ENCODE peak calls at places on chromosomes 4 and X, in four cellular contexts. L, K, N and J are unnamed samples.

GRCh38 chr4:131644619-131645018 is 1504.5 kb upstream of the PCDH10 start:
- DNase-seq in L (no peak), N (peak; percentile 18), K (peak; percentile 9), J (no peak)

GRCh38 chr4:40305329-40306193 is 29.6 kb upstream of the CHRNA9 start:
- DNase-seq in L (no peak), N (no peak), K (no peak), J (no peak)

GRCh38 chr4:6943012-6943869 is 33.6 kb downstream of the TBC1D14 start:
- DNase-seq in L (no peak), K (no peak), N (no peak), J (no peak)

GRCh38 chr4:6447561-6448290 is 24.7 kb downstream of the PPP2R2C start:
- DNase-seq in L (no peak), N (no peak), K (no peak), J (no peak)

GRCh38 chrX:112081781-112082482 is 644 bp downstream of the TRPC5 start:
- DNase-seq in K (no peak), L (no peak), N (no peak), J (no peak)

GRCh38 chr4:17809667-17810066 is 890 bp downstream of the DCAF16 start:
- DNase-seq in L (no peak), N (no peak), K (no peak), J (no peak)

GRCh38 chr4:54566608-54567007 is 91.1 kb upstream of the KIT start:
- DNase-seq in K (no peak), L (no peak), N (no peak), J (no peak)

GRCh38 chrX:81708506-81708905 is 506.6 kb downstream of the SH3BGRL start:
- DNase-seq in K (no peak), L (peak; percentile 23), N (no peak), J (no peak)

GRCh38 chrX:23931149-23931604 is 23.4 kb downstream of the CXorf58 start:
- DNase-seq in N (no peak), K (peak; percentile 28), L (no peak), J (no peak)

GRCh38 chr4:183878571-183878970 is 26.5 kb upstream of the STOX2 start:
- DNase-seq in N (no peak), L (no peak), K (no peak), J (no peak)

GRCh38 chrX:72468607-72469006 is 104.0 kb downstream of the HDAC8 start:
- DNase-seq in N (no peak), K (no peak), L (no peak), J (no peak)

GRCh38 chr4:65096630-65097029 is 573.7 kb downstream of the EPHA5 start:
- DNase-seq in K (no peak), L (no peak), N (no peak), J (no peak)

GRCh38 chrX:84865113-84865512 is 138.6 kb upstream of the APOOL start:
- DNase-seq in N (no peak), L (no peak), K (no peak), J (no peak)

GRCh38 chrX:154082396-154083133 is 15.0 kb downstream of the MECP2 start:
- DNase-seq in L (peak; percentile 59), N (no peak), K (no peak), J (no peak)

GRCh38 chrX:110042521-110042920 is 39.6 kb downstream of the TMEM164 start:
- DNase-seq in L (peak; percentile 19), K (no peak), N (no peak), J (no peak)

GRCh38 chr4:13202731-13203519 is 281.2 kb downstream of the RAB28 start:
- DNase-seq in N (no peak), K (no peak), L (no peak), J (no peak)

GRCh38 chrX:37380920-37381319 is 31.8 kb downstream of the PRRG1 start:
- DNase-seq in N (no peak), K (no peak), L (peak; percentile 83), J (no peak)

GRCh38 chrX:129981752-129982299 is 609 bp upstream of the BCORL1 start:
- DNase-seq in K (no peak), L (no peak), N (no peak), J (no peak)

GRCh38 chr4:168502886-168503285 is 6.0 kb downstream of the PALLD start:
- DNase-seq in L (no peak), K (no peak), N (no peak), J (no peak)

GRCh38 chr4:167183036-167183435 is 51.3 kb downstream of the SPOCK3 start:
- DNase-seq in N (no peak), L (no peak), K (no peak), J (no peak)

GRCh38 chr4:7827566-7827965 is 112.1 kb downstream of the AFAP1 start:
- DNase-seq in N (no peak), L (no peak), K (no peak), J (no peak)

GRCh38 chr4:26173619-26174018 is 147.2 kb upstream of the RBPJ start:
- DNase-seq in N (no peak), L (peak; percentile 62), K (no peak), J (no peak)

GRCh38 chrX:154986826-154987575 is 35.5 kb downstream of the F8 start:
- DNase-seq in N (no peak), K (no peak), L (no peak), J (no peak)

GRCh38 chrX:101408530-101408836 is 461 bp downstream of the HNRNPH2 start:
- DNase-seq in L (no peak), N (no peak), K (no peak), J (no peak)

GRCh38 chr4:73944061-73944875 is 37.6 kb downstream of the PF4 start:
- DNase-seq in L (no peak), N (peak; percentile 51), K (no peak), J (no peak)
- TF ChIP-seq CTCF in L (no peak), N (no peak), K (no peak), J (no peak)

GRCh38 chr4:4868506-4869379 is 9.3 kb downstream of the MSX1 start:
- DNase-seq in L (no peak), N (no peak), K (no peak), J (no peak)

GRCh38 chr4:4867745-4868505 is 8.5 kb downstream of the MSX1 start:
- DNase-seq in L (no peak), N (no peak), K (no peak), J (no peak)

GRCh38 chr4:4866124-4866832 is 6.8 kb downstream of the MSX1 start:
- DNase-seq in K (peak; percentile 44), N (no peak), L (no peak), J (peak; percentile 74)

GRCh38 chr4:4865705-4866123 is 6.2 kb downstream of the MSX1 start:
- DNase-seq in L (no peak), N (no peak), K (no peak), J (no peak)

DNA sequence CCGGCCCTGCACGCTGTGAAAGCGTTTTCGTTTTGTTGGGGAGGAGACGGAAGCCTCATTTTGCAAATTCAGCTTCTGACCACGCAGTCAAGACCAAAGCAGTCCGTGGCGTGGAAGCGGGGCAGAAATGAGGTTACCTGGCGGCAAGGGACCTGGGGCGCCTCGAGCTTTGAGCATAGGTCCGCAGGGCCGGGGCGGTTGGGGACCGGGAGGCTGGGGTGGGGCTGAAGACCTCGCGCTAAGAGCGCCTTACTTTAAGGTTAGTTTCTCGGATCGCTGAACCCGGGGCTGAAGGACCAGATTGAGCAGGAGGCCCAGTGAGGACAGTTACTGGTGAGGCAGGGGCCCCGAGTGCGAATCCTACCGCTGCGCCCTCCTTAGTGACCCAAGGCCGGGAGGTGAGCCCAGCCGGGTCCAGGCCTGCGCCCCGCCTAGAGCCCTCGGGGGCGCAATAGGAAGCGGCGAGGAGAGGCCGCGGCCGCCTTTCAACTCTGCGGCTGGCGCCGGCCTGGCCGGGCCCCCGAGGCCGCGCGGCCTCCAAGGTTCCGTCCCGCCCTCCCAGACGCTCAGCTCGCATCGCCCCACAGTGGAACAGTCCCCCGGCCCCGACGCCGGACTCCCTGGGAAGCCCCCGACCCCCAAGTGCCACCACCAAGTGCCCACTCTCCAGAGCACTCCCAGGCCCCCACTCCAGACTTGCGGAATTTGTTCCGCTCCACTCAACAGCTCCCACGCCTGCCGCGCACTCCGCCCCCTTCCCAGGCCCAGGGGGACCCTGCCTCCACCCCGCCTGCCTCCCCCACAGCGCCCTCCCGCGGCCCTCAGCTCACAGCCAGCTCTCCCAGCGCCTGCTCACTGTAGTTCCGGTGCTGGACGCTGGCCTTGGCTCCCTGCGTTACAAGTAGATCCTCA is 7.6 kb downstream of the MSX1 start:
- DNase-seq in K (no peak), L (no peak), N (peak; percentile 50), J (peak; percentile 79)
- TF ChIP-seq CTCF in K (peak; percentile 27), L (no peak), N (no peak), J (peak; percentile 66)

GRCh38 chr4:136691607-136692006 is 840.7 kb downstream of the PCDH18 start:
- DNase-seq in K (no peak), L (no peak), N (no peak), J (no peak)

GRCh38 chr4:136690363-136690762 is 841.9 kb downstream of the PCDH18 start:
- DNase-seq in N (no peak), K (no peak), L (peak; percentile 10), J (no peak)

GRCh38 chr4:136687596-136687995 is 844.7 kb downstream of the PCDH18 start:
- DNase-seq in K (no peak), N (no peak), L (no peak), J (no peak)

DNA sequence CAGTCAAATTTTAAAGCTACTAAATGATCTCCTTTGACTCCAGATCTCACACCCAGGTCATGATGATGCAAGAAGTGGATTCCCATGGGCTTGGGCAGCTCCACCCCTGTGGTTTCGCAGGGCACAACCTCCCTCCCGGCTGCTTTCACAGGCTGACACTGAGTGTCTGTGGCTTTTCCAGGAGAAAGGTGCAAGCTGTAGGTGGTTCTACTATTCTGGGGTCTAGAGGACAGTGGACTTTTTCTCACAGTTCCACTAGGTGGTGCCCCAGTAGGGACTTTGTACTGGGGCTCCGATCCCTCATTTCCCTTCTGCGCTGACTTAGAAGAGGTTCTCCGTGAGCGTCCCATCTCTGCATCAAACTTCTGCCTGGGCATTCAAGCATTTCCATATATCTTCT is 845.2 kb downstream of the PCDH18 start:
- DNase-seq in L (no peak), N (no peak), K (peak; percentile 26), J (no peak)
- TF ChIP-seq CTCF in L (no peak), N (no peak), K (peak; percentile 57), J (no peak)

GRCh38 chr4:172662113-172662512 is 506.5 kb upstream of the GALNT7 start:
- DNase-seq in L (no peak), K (no peak), N (no peak), J (no peak)

DNA sequence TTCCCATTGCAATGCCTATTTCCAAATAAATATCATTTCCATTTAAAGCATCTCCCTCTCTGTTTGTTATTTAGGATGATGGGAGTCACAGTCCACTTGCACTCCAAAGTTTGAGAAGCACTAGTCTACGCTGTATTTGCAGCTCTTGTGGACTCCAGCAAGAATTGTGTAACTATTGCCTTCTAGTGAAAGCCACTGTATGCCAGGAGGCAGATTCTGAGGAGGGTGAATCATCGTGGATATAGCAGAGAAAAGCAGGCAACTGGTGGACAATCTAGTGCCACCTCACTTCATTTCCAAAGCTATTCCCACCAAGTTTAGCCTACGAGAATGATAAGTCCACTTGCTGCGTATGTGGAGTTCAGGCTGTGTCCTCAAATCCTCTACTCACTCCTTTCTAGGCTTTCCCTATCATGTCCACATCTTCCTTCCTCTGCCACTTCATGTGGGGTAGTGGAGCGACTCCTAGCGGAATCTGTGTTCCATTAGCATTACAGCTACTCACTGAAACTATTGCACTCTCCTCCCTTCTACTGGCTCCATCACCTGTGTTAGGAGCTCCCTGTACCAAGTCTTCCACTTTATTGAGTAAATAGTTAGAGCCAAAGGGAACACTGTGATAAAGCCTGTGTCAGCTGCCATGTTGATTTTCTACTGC is 501.8 kb upstream of the GALNT7 start:
- DNase-seq in L (no peak), K (peak; percentile 72), N (no peak), J (no peak)
- TF ChIP-seq CTCF in L (no peak), K (peak; percentile 70), N (no peak), J (peak; percentile 20)